ENCODE peak calls at places on chromosomes 5 and 9, in seven cellular contexts. M is GM12891, Z is HepG2, F is SK-N-SH, B is H1, V is GM12878, N is K562. T is an unnamed sample.

GRCh38 chr5:10528056-10528816 is 35.6 kb upstream of the ANKRD33B start:
- DNase-seq in M (no peak), Z (no peak), F (peak; percentile 68), B (no peak), V (no peak), N (no peak), T (no peak)

GRCh38 chr5:143801251-143801650 is 10.7 kb upstream of the HMHB1 start:
- DNase-seq in M (no peak), Z (no peak), F (no peak), B (no peak), V (no peak), N (no peak), T (no peak)

GRCh38 chr5:89584339-89584956 is 701.5 kb upstream of the MEF2C start:
- DNase-seq in M (no peak), Z (no peak), F (no peak), B (no peak), V (no peak), N (no peak), T (no peak)

GRCh38 chr9:31347082-31347617 is 1037.3 kb upstream of the ACO1 start:
- DNase-seq in M (no peak), Z (no peak), F (no peak), B (no peak), V (peak; percentile 51), N (no peak), T (no peak)

GRCh38 chr5:34707451-34708107 is 51.5 kb downstream of the RAI14 start:
- DNase-seq in M (no peak), Z (no peak), F (no peak), B (no peak), V (no peak), N (no peak), T (no peak)

GRCh38 chr9:135210676-135211523 is 123.4 kb downstream of the OLFM1 start:
- DNase-seq in M (no peak), Z (no peak), F (no peak), B (no peak), V (no peak), N (no peak), T (no peak)

GRCh38 chr5:125756456-125756855 is 666.8 kb upstream of the GRAMD2B start:
- DNase-seq in M (no peak), Z (no peak), F (no peak), B (no peak), V (no peak), N (no peak), T (no peak)

GRCh38 chr9:27539479-27540441 is 10.1 kb upstream of the MOB3B start:
- DNase-seq in M (no peak), Z (peak; percentile 55), F (no peak), B (no peak), V (peak; percentile 35), N (no peak), T (no peak)

GRCh38 chr9:77981332-77981731 is 50.3 kb downstream of the GNAQ start:
- DNase-seq in M (no peak), Z (no peak), F (no peak), B (no peak), V (no peak), N (peak; percentile 13), T (no peak)

GRCh38 chr5:133225671-133226152 is 173.9 kb downstream of the HSPA4 start:
- DNase-seq in M (no peak), Z (no peak), F (no peak), B (no peak), V (no peak), N (no peak), T (no peak)

GRCh38 chr9:76458903-76459690 is at the start of gene GCNT1:
- DNase-seq in M (peak; percentile 83), Z (peak; percentile 71), F (peak; percentile 52), B (peak; percentile 99), V (peak; percentile 40), N (peak; percentile 87), T (peak; percentile 89)

GRCh38 chr9:76463211-76463610 is 4.2 kb downstream of the GCNT1 start:
- DNase-seq in M (no peak), Z (no peak), F (no peak), B (no peak), V (no peak), N (no peak), T (no peak)

GRCh38 chr9:76456202-76456926 is 2.6 kb upstream of the GCNT1 start:
- DNase-seq in M (no peak), Z (peak; percentile 89), F (no peak), B (no peak), V (no peak), N (peak; percentile 69), T (peak; percentile 34)

GRCh38 chr9:76464706-76465105 is 5.7 kb downstream of the GCNT1 start:
- DNase-seq in M (no peak), Z (no peak), F (no peak), B (no peak), V (no peak), N (no peak), T (no peak)

DNA sequence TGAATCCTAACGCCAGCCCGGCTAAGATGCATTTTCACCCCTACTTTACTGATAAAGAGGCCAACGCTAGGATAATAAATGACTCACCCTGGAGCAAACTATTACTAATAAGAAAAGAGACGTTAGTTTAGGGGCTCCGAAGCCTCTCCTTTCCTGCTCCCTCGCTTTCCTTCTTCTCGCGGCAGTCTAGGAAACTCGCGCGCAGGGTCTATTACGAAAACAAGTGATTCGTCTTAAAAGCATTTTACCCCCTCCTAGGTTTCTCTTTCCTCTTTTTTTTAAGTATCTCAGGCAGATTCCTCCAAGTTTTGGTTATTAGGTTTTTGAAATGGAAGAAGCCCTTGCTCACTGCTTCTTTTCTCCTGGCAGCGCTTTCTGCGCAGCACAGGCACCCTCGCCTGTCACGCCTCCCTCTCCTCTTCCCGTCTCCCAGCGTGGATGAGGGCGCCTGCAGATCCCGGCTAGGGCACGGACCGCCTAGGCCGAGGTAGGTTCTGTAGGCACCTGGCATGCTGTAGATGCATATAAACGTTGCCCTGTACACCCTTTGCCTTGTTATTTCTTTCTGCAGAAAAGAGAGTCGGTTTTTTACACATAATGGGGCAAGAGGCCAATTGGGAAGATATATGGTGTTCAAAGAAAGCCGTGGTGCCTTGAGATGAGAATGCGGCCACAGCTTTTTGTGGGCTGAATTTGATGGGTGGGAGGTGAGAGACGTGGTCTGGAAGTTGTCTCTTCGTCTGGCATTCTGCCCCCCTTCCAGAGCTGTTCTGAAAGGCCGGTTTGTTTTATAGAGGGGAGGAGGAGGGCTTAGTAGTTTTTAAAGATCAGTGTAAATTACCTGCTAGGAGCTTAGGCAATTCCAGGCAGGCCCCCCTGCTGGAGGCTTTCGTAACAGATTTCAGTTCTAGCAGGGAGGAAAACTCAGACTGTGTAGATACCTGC is 981 bp downstream of the GCNT1 start:
- DNase-seq in M (no peak), Z (peak; percentile 13), F (peak; percentile 21), B (peak; percentile 65), V (no peak), N (peak; percentile 8), T (no peak)
- TF ChIP-seq TAF1 in M (no peak), Z (no peak), F (no peak), B (no peak), V (no peak), N (no peak), T (no peak)

GRCh38 chr5:108688487-108688886 is 59.2 kb upstream of the FER start:
- DNase-seq in M (no peak), Z (no peak), F (no peak), B (no peak), V (no peak), N (no peak), T (no peak)

GRCh38 chr5:108686676-108687075 is 61.0 kb upstream of the FER start:
- DNase-seq in M (no peak), Z (no peak), F (no peak), B (no peak), V (no peak), N (no peak), T (no peak)

DNA sequence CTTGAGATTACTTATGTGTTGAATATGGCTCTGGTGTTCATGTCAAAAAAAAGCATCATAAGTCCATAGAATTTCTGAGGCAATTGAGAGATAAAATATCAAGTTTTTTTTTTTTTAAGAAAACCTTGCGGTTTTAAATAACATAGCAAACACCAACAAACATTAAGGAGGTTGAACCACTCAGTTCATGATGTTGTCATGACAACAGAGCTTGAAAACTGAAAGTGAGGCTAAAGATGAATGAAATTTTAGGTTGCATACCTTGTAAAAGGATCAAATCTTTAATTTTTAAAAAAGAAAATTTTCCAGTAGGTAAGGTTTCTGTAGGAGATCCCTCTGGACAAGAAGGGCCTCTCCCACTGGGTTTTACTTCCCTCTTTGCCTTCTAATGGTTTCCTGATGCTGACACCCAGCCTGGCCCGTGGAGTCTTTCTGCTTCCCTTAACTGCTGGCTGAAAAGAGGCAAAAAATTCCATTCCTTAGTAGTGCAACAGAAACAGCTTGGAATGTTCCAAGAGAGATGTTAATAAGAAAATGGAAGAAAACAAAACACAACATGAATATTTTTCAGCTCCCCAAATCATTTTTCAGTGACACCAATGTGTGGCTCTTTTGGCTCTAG is 60.0 kb upstream of the FER start:
- DNase-seq in M (no peak), Z (no peak), F (no peak), B (no peak), V (no peak), N (no peak), T (no peak)
- TF ChIP-seq TAF1 in M (no peak), Z (no peak), F (no peak), B (no peak), V (no peak), N (no peak), T (no peak)

DNA sequence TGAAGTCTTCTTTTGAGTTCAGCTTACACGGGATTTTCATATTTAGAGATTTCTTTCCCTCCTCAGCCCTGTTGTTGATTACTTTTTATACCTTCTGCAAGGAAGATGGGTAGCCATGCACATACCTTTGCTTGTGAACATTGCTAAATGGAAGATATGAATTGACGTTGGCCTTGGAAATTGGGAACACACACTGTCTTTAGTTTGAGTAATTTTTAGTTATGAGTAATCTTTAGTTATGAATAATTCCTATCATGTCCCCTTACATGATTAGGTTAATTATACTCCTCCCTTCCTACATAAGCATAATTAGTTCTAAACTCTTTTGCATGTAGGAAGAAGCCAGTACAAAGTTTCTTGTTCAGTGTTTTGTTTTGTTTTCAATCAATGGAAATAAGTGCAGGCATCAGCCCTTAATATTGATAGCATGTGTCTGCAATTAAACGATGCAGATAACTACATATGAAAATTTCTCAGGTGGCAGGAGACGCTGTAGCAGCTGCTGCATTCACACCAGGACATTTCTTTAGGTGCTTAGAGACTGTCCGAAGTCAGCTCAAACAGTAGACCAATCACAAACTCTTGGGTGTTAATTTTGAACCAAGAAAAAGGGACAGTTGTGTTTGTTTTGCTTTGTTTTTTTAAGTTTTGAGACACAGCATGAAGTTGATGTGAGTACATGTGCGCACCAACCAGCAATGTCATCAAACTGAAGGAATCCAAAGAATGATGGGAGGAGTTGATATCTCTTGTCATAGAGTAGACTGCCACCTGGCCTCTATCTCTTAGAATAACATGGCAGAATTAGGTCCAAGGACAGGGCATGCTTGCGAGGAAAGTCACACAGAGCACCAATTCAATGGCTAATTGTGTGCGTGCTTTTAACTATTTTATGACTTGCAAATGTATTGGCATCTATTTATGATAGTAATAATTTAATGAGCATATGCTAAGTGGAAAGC is 51.4 kb downstream of the SMARCA2 start:
- DNase-seq in M (no peak), Z (peak; percentile 52), F (no peak), B (no peak), V (no peak), N (no peak), T (no peak)
- TF ChIP-seq TAF1 in M (no peak), Z (no peak), F (no peak), B (no peak), V (no peak), N (no peak), T (no peak)

DNA sequence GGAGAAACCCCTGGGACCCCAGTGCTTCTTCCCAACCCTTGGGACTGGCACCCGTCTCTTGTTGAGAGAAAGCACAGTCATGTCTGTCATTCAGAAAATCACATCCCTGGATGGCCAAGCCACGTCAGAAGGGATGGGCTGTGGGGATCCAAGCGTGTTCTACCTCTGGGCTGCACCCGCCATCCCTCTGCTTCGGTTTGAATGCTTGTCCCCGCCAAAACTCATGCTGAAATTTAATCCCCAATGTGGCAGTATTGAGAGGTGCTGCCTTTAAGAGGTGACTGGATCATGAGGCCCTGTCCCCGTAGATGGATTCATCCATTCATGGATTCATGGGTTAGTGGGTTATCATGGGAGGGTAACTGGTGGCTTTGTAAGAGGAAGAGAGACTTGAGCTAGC is 27.0 kb downstream of the CEL start:
- DNase-seq in M (no peak), Z (no peak), F (no peak), B (no peak), V (no peak), N (no peak), T (no peak)
- TF ChIP-seq TAF1 in M (no peak), Z (no peak), F (no peak), B (no peak), V (no peak), N (no peak), T (no peak)

T was measured in GM12892.